ENCODE peak calls at places on chromosomes 2 and 18, in eight cellular contexts. V, W, Q, C, P, M, T and O are unnamed samples.

GRCh38 chr18:9742588-9743131 is 34.6 kb downstream of the RAB31 start:
- DNase-seq in W (no peak), M (no peak), C (no peak), T (no peak), V (no peak), P (peak; percentile 53), Q (peak; percentile 76), O (no peak)

GRCh38 chr18:13222371-13223281 is 4.1 kb downstream of the LDLRAD4 start:
- DNase-seq in V (no peak), M (peak; percentile 95), P (peak; percentile 17), Q (peak; percentile 73), W (no peak), C (peak; percentile 89), T (no peak), O (no peak)

GRCh38 chr18:65436430-65436829 is 314.4 kb upstream of the CDH7 start:
- DNase-seq in C (no peak), P (no peak), V (no peak), M (no peak), W (no peak), Q (no peak), T (no peak), O (no peak)

GRCh38 chr2:157848242-157848641 is 27.9 kb downstream of the ACVR1 start:
- DNase-seq in M (no peak), T (no peak), P (no peak), W (no peak), C (no peak), Q (no peak), V (no peak), O (no peak)

GRCh38 chr2:230843130-230843529 is 21.6 kb upstream of the ITM2C start:
- DNase-seq in T (no peak), Q (no peak), C (no peak), V (no peak), P (no peak), W (no peak), M (no peak), O (no peak)

GRCh38 chr18:3251963-3252277 is 4.3 kb downstream of the MYL12A start:
- DNase-seq in T (no peak), Q (peak; percentile 38), V (no peak), P (peak; percentile 49), C (no peak), M (no peak), W (no peak), O (no peak)

GRCh38 chr2:45283764-45284620 is 274.7 kb upstream of the SIX2 start:
- DNase-seq in C (peak; percentile 60), P (peak; percentile 91), T (no peak), V (no peak), M (no peak), W (no peak), Q (peak; percentile 90), O (no peak)

GRCh38 chr2:23599691-23600090 is 214.7 kb downstream of the KLHL29 start:
- DNase-seq in C (no peak), T (no peak), W (no peak), V (no peak), Q (no peak), M (no peak), P (no peak), O (no peak)

GRCh38 chr18:53191634-53192033 is 851.6 kb downstream of the DCC start:
- DNase-seq in V (no peak), W (no peak), T (no peak), Q (peak; percentile 23), M (no peak), C (no peak), P (no peak), O (no peak)

GRCh38 chr2:134405641-134406081 is 151.8 kb downstream of the MGAT5 start:
- DNase-seq in P (peak; percentile 50), T (no peak), M (no peak), V (no peak), W (no peak), C (no peak), Q (peak; percentile 68), O (no peak)

GRCh38 chr2:128420776-128421175 is 102.1 kb upstream of the HS6ST1 start:
- DNase-seq in Q (no peak), W (no peak), V (no peak), C (no peak), M (no peak), T (no peak), P (no peak), O (no peak)

GRCh38 chr2:169361706-169362345 is 508 bp downstream of the LRP2 start:
- DNase-seq in V (peak; percentile 7), M (no peak), T (no peak), C (no peak), Q (peak; percentile 48), W (peak; percentile 8), P (no peak), O (no peak)

GRCh38 chr2:37287966-37288365 is 36.7 kb downstream of the PRKD3 start:
- DNase-seq in M (no peak), Q (no peak), C (no peak), P (no peak), T (no peak), V (no peak), W (peak; percentile 16), O (no peak)

GRCh38 chr2:187996630-187997029 is 295.0 kb upstream of the GULP1 start:
- DNase-seq in W (no peak), C (no peak), V (no peak), M (no peak), Q (no peak), P (no peak), T (no peak), O (no peak)

GRCh38 chr2:64975232-64975791 is 13.9 kb upstream of the SLC1A4 start:
- DNase-seq in V (no peak), W (no peak), M (no peak), P (peak; percentile 50), T (no peak), C (peak; percentile 65), Q (peak; percentile 75), O (no peak)

GRCh38 chr18:8052237-8052701 is 485.2 kb downstream of the PTPRM start:
- DNase-seq in V (no peak), Q (no peak), M (no peak), P (no peak), C (no peak), T (peak; percentile 4), W (no peak), O (no peak)

GRCh38 chr2:210616074-210616473 is 59.7 kb downstream of the CPS1 start:
- DNase-seq in C (no peak), V (no peak), Q (peak; percentile 24), T (no peak), P (no peak), M (no peak), W (no peak), O (no peak)

GRCh38 chr2:65420712-65421431 is 11.5 kb downstream of the SPRED2 start:
- DNase-seq in P (peak; percentile 78), W (no peak), T (no peak), C (no peak), V (no peak), M (no peak), Q (peak; percentile 54), O (no peak)

GRCh38 chr2:215271466-215271865 is 40.4 kb upstream of the ATIC start:
- DNase-seq in V (no peak), T (no peak), C (no peak), Q (no peak), W (no peak), P (no peak), M (no peak), O (no peak)

GRCh38 chr2:225501022-225501421 is 101.5 kb downstream of the NYAP2 start:
- DNase-seq in W (no peak), P (no peak), M (no peak), C (no peak), V (no peak), T (no peak), Q (no peak), O (no peak)

GRCh38 chr18:11114653-11115052 is 34.7 kb downstream of the PIEZO2 start:
- DNase-seq in T (no peak), Q (no peak), C (no peak), M (no peak), P (peak; percentile 75), W (no peak), V (no peak), O (no peak)

GRCh38 chr18:3350566-3351527 is 88.9 kb downstream of the MYL12B start:
- DNase-seq in C (no peak), M (no peak), Q (peak; percentile 52), P (peak; percentile 56), V (no peak), W (no peak), T (no peak), O (no peak)

GRCh38 chr18:58241026-58241679 is 197.1 kb downstream of the NEDD4L start:
- DNase-seq in C (no peak), M (no peak), P (no peak), Q (no peak), T (no peak), V (no peak), W (no peak), O (no peak)

GRCh38 chr2:166331468-166331867 is 44.3 kb downstream of the SCN9A start:
- DNase-seq in V (no peak), Q (no peak), T (no peak), M (no peak), P (peak; percentile 33), W (no peak), C (no peak), O (no peak)

GRCh38 chr2:216553841-216554240 is 55.2 kb downstream of the RPL37A start:
- DNase-seq in C (no peak), V (no peak), P (no peak), W (no peak), T (no peak), Q (no peak), M (no peak), O (no peak)

GRCh38 chr2:188765522-188765921 is 208.7 kb upstream of the COL3A1 start:
- DNase-seq in C (no peak), V (no peak), Q (peak; percentile 31), M (no peak), W (no peak), T (no peak), P (peak; percentile 49), O (no peak)

GRCh38 chr18:58004317-58004716 is 39.7 kb upstream of the NEDD4L start:
- DNase-seq in T (no peak), Q (peak; percentile 77), V (no peak), P (peak; percentile 82), W (no peak), M (no peak), C (no peak), O (no peak)

GRCh38 chr2:240856151-240856980 is 12.3 kb upstream of the AGXT start:
- DNase-seq in P (no peak), V (no peak), M (no peak), Q (no peak), W (no peak), C (peak; percentile 34), T (no peak), O (no peak)

GRCh38 chr2:18440141-18440605 is 120.3 kb downstream of the RDH14 start:
- DNase-seq in W (no peak), M (peak; percentile 74), C (peak; percentile 48), V (no peak), P (peak; percentile 71), T (no peak), Q (peak; percentile 18), O (no peak)

GRCh38 chr2:200373973-200374416 is 67.5 kb downstream of the SPATS2L start:
- DNase-seq in C (no peak), W (peak; percentile 68), V (peak; percentile 13), T (peak; percentile 49), Q (no peak), P (no peak), M (no peak), O (peak; percentile 10)

GRCh38 chr2:43027103-43027482 is 199.3 kb downstream of the ZFP36L2 start:
- DNase-seq in P (no peak), Q (no peak), T (no peak), C (no peak), W (no peak), M (peak; percentile 74), V (no peak), O (no peak)

GRCh38 chr2:43333656-43334144 is 107.3 kb upstream of the ZFP36L2 start:
- DNase-seq in V (no peak), Q (peak; percentile 34), T (no peak), W (no peak), P (peak; percentile 73), M (no peak), C (no peak), O (no peak)

GRCh38 chr2:223815186-223815883 is 22.0 kb downstream of the AP1S3 start:
- DNase-seq in M (no peak), Q (peak; percentile 98), T (no peak), C (no peak), P (peak; percentile 92), V (no peak), W (no peak), O (no peak)

GRCh38 chr2:206031950-206032567 is 53.9 kb downstream of the INO80D start:
- DNase-seq in W (no peak), M (no peak), V (peak; percentile 14), P (no peak), Q (no peak), T (no peak), C (no peak), O (peak; percentile 6)